ENCODE peak calls at places on chromosome 16, in nine cellular contexts. T is H1, G is IMR-90, I is tibial nerve, O is A549, B is gastrocnemius medialis, A is heart left ventricle, Y is stomach, K is Peyer's patch. Z is an unnamed sample.

GRCh38 chr16:10930755-10931093 is 11.5 kb downstream of the DEXI start:
- DNase-seq in T (no peak), G (no peak), I (no peak), O (no peak), B (no peak), A (no peak), Y (no peak), K (no peak), Z (no peak)

GRCh38 chr16:82744958-82745357 is 118.2 kb downstream of the CDH13 start:
- DNase-seq in T (no peak), G (no peak), I (no peak), O (no peak), B (no peak), A (no peak), Y (no peak), K (no peak), Z (no peak)

GRCh38 chr16:49575352-49576172 is 202.0 kb downstream of the C16orf78 start:
- DNase-seq in T (peak; percentile 50), G (no peak), I (no peak), O (no peak), B (peak; percentile 40), A (peak; percentile 73), Y (peak; percentile 35), K (no peak), Z (peak; percentile 71)

GRCh38 chr16:51607202-51607756 is 456.2 kb upstream of the SALL1 start:
- DNase-seq in T (no peak), G (no peak), I (no peak), O (no peak), B (no peak), A (no peak), Y (no peak), K (no peak), Z (no peak)

GRCh38 chr16:4176794-4177438 is 60.7 kb upstream of the ADCY9 start:
- DNase-seq in T (no peak), G (peak; percentile 73), I (no peak), O (peak; percentile 63), B (no peak), A (no peak), Y (no peak), K (peak; percentile 69), Z (no peak)

GRCh38 chr16:21302454-21302853 is 24.4 kb upstream of the CRYM start:
- DNase-seq in T (no peak), G (peak; percentile 3), I (no peak), O (no peak), B (no peak), A (no peak), Y (no peak), K (no peak), Z (no peak)

GRCh38 chr16:89048871-89049422 is 44.7 kb upstream of the ACSF3 start:
- DNase-seq in T (no peak), G (no peak), I (no peak), O (no peak), B (no peak), A (peak; percentile 27), Y (no peak), K (no peak), Z (no peak)

GRCh38 chr16:12398736-12399047 is 405.0 kb downstream of the CPPED1 start:
- DNase-seq in T (no peak), G (no peak), I (no peak), O (no peak), B (no peak), A (no peak), Y (no peak), K (no peak), Z (no peak)

GRCh38 chr16:24670623-24671454 is 58.6 kb upstream of the TNRC6A start:
- DNase-seq in T (peak; percentile 64), G (peak; percentile 92), I (peak; percentile 15), O (peak; percentile 82), B (peak; percentile 46), A (peak; percentile 77), Y (no peak), K (no peak), Z (peak; percentile 5)

DNA sequence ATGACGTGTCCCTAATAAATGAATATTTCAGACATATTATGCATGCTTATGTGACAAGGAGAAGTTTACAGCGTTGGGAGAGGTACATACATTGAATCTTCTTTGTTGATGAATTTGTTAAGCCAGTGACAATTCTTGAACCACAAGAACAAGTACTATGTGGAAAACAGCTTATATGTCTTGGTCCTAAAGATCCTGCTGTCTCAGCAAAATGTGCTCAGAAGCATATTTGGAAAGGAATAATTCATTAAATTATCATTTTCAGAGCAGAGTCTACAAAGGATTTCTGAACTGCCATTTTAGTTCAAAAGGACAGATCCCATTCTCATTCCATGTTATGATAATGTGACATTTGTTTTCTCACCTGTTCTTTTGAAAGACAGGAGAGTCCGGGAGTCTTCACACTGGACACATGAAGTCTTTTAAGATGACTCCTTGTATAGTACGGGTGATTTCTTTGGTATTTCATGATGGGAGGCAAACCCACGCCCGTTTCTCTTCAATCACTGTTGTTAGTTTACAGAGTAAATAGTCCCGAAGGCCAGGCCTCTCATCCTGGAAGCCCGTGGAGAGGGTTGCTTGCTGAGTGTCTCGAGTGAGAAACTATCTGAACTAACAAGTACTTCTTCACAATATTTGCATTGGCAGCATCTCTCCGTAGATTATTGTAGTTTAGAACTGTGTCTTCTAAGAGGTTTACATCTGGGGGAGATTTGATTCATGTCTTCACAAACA is 26.7 kb downstream of the VPS35L start:
- DNase-seq in T (no peak), G (no peak), I (no peak), O (peak; percentile 24), B (no peak), A (no peak), Y (no peak), K (no peak), Z (no peak)
- H3K27ac ChIP-seq in T (no peak overlapping the region), G (no peak overlapping the region), I (no peak overlapping the region), O (no peak overlapping the region), B (no peak overlapping the region), A (no peak overlapping the region), Y (no peak overlapping the region), K (no peak overlapping the region), Z (no peak overlapping the region)

GRCh38 chr16:88013766-88014165 is 62.5 kb downstream of the BANP start:
- DNase-seq in T (no peak), G (no peak), I (no peak), O (no peak), B (no peak), A (no peak), Y (peak; percentile 29), K (peak; percentile 51), Z (no peak)

GRCh38 chr16:88014954-88015805 is 63.9 kb downstream of the BANP start:
- DNase-seq in T (no peak), G (no peak), I (no peak), O (no peak), B (no peak), A (no peak), Y (peak; percentile 13), K (peak; percentile 30), Z (no peak)

GRCh38 chr16:88014201-88014781 is 63.1 kb downstream of the BANP start:
- DNase-seq in T (no peak), G (peak; percentile 77), I (no peak), O (peak; percentile 37), B (no peak), A (no peak), Y (peak; percentile 23), K (no peak), Z (no peak)

GRCh38 chr16:88012360-88012759 is 61.1 kb downstream of the BANP start:
- DNase-seq in T (no peak), G (no peak), I (no peak), O (no peak), B (no peak), A (no peak), Y (peak; percentile 11), K (no peak), Z (no peak)

DNA sequence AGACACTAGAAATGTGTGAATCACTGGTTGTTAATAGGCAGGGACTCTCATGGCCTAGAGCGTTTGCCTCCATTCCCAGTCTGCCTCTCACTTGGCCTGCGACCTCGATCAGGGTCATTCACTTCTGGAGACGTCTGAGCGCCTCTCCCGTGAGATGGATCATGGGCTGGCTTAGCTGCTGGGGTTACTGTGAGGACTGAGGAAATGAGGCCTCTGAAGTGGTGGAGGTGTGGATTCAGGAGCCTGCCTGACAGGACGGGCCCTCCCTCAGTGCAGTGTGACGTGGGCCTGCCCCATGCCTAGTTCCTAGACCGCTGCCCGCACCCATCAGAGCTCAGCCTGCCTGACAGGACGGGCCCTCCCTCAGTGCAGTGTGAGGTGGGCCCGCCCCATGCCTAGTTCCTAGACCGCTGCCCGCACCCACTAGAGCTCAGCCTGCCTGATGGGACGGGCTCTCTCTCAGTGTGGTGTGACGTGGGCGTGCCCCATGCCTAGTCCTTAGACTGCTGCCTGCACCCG is 61.9 kb downstream of the BANP start:
- DNase-seq in T (no peak), G (peak; percentile 11), I (no peak), O (no peak), B (no peak), A (no peak), Y (peak; percentile 46), K (peak; percentile 49), Z (peak; percentile 72)
- TF ChIP-seq POLR2A in T (no peak), G (no peak), I (no peak), O (no peak), B (no peak), A (no peak), Y (no peak), K (no peak), Z (no peak)

GRCh38 chr16:86142801-86143236 is 243.9 kb downstream of the IRF8 start:
- DNase-seq in T (no peak), G (no peak), I (no peak), O (no peak), B (no peak), A (no peak), Y (no peak), K (no peak), Z (no peak)
- H3K4me1 ChIP-seq in T (no peaks in the 10 kb centered on the region), G (peaks cover 2% of the 10 kb centered on the region), I (no peaks in the 10 kb centered on the region), O (no peaks in the 10 kb centered on the region), B (no peaks in the 10 kb centered on the region), A (no peaks in the 10 kb centered on the region), Y (no peaks in the 10 kb centered on the region), K (no peaks in the 10 kb centered on the region), Z (no peaks in the 10 kb centered on the region)

DNA sequence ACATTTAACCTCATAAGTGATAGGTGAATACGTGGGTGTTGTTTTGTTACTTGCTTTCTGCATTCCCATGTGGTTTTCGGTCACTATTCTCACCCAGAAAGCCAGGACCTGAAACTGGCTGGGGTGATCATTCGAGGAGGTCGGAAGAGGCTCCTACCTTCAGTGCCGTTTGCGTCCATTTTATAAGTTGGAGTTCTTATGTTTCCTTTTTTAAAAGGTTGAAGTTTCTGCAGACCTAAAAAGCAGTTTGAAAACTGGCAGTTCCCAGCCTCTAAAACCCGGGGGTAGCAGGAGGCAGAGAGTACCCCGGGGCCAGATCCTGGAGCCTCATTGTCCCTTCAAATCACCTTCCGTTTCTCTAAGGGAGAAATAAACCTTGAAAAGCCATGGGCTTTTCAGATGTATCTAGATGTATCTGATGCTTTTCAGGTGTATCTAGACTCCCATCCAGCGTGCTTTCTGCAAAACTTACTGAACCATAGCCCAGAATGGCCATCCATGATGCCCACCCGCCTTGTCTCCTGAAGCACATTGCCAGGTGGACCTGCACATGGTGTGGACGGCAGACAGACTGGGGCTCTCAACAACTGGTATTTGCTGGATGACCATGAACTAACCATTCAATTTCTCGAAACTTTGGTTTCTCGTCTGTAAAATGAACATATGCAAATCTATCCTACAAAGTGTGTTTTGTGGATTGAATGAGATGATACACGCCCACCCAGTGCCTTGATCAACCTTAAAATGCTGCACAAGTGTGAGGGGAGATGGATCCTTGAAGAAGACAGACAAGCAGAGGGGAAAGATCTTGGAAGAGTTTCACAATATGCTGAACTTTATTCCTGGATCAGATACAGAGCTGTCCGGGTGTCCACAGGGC is 1.3 kb downstream of the NLRC5 start:
- DNase-seq in T (no peak), G (no peak), I (no peak), O (no peak), B (no peak), A (no peak), Y (no peak), K (no peak), Z (no peak)
- H3K27ac ChIP-seq in T (no peak overlapping the region), G (no peak overlapping the region), I (peak overlapping the region; percentile 93), O (no peak overlapping the region), B (peak overlapping the region; percentile 79), A (peak overlapping the region; percentile 86), Y (no peak overlapping the region), K (peak overlapping the region; percentile 84), Z (no peak overlapping the region)